ENCODE peak calls at places on chromosomes 6 and 20, in nine cellular contexts. A is A549, I is stomach, G is Peyer's patch, M is left ventricle myocardium inferior, Q is fibroblast of lung, Z is upper lobe of right lung, J is hepatocyte, E is astrocyte. O is an unnamed sample.

GRCh38 chr6:41229716-41230115 is 1.6 kb downstream of the TREML4 start:
- DNase-seq in A (no peak), Q (no peak), M (no peak), E (no peak), I (no peak), J (no peak), Z (no peak), G (no peak), O (no peak)

GRCh38 chr6:129776542-129776941 is 66.6 kb upstream of the ARHGAP18 start:
- DNase-seq in E (no peak), G (no peak), I (no peak), M (no peak), A (no peak), Z (no peak), J (no peak), Q (no peak), O (no peak)

GRCh38 chr6:89464295-89464694 is 31.3 kb downstream of the ANKRD6 start:
- DNase-seq in G (no peak), I (no peak), M (no peak), Q (no peak), A (no peak), J (no peak), E (no peak), Z (no peak), O (no peak)

GRCh38 chr20:49973964-49974363 is 8.8 kb upstream of the SNAI1 start:
- DNase-seq in G (no peak), A (no peak), J (no peak), M (no peak), E (no peak), I (no peak), Z (no peak), Q (no peak), O (no peak)

GRCh38 chr20:60236613-60237012 is 278.4 kb downstream of the CDH26 start:
- DNase-seq in E (no peak), A (no peak), I (no peak), Q (peak; percentile 18), M (no peak), J (no peak), Z (no peak), G (no peak), O (no peak)

GRCh38 chr6:43101497-43101896 is 25.4 kb downstream of the PTK7 start:
- DNase-seq in A (no peak), I (no peak), J (no peak), Q (peak; percentile 40), M (no peak), Z (no peak), G (no peak), E (no peak), O (no peak)

GRCh38 chr20:46081074-46081473 is 8.7 kb downstream of the NCOA5 start:
- DNase-seq in E (no peak), I (no peak), M (no peak), Q (no peak), G (no peak), J (no peak), A (no peak), Z (no peak), O (no peak)

GRCh38 chr6:69789573-69789972 is 7.2 kb downstream of the LMBRD1 start:
- DNase-seq in G (no peak), E (no peak), Z (no peak), J (no peak), M (no peak), I (no peak), A (no peak), Q (no peak), O (no peak)

GRCh38 chr6:137894779-137895385 is 27.8 kb downstream of the TNFAIP3 start:
- DNase-seq in A (no peak), Q (no peak), I (no peak), E (peak; percentile 41), M (no peak), G (no peak), Z (no peak), J (no peak), O (no peak)

GRCh38 chr6:109949281-109950065 is 28.6 kb upstream of the GPR6 start:
- DNase-seq in J (no peak), A (no peak), M (no peak), Z (no peak), I (no peak), G (no peak), Q (no peak), E (no peak), O (no peak)

GRCh38 chr6:110971458-110971857 is 10.4 kb upstream of the RPF2 start:
- DNase-seq in I (no peak), E (no peak), A (no peak), Q (no peak), Z (no peak), J (peak; percentile 22), M (no peak), G (no peak), O (no peak)

GRCh38 chr6:150312395-150312794 is 56.4 kb upstream of the IYD start:
- DNase-seq in A (no peak), E (no peak), I (no peak), J (no peak), G (no peak), Q (no peak), M (no peak), Z (no peak), O (no peak)

GRCh38 chr6:87436435-87436834 is 28.7 kb downstream of the CFAP206 start:
- DNase-seq in Z (no peak), E (peak; percentile 53), J (peak; percentile 84), Q (peak; percentile 75), I (peak; percentile 34), G (peak; percentile 63), M (no peak), A (peak; percentile 15), O (peak; percentile 62)

GRCh38 chr6:28710466-28711191 is 184.9 kb downstream of the GPX5 start:
- DNase-seq in I (no peak), Q (peak; percentile 15), A (peak; percentile 41), Z (no peak), J (peak; percentile 48), G (no peak), E (peak; percentile 47), M (no peak), O (no peak)

GRCh38 chr6:130913119-130913518 is 85.9 kb downstream of the SMLR1 start:
- DNase-seq in E (no peak), Q (no peak), J (no peak), M (no peak), A (no peak), I (no peak), Z (no peak), G (no peak), O (no peak)

GRCh38 chr20:41366546-41367392 is at the start of gene EMILIN3:
- DNase-seq in Q (no peak), E (no peak), G (no peak), A (no peak), J (peak; percentile 62), M (no peak), Z (no peak), I (no peak), O (no peak)

GRCh38 chr6:35090734-35091133 is 50.4 kb downstream of the TCP11 start:
- DNase-seq in M (no peak), Z (peak; percentile 55), J (peak; percentile 1), I (peak; percentile 20), Q (no peak), E (no peak), G (peak; percentile 27), A (no peak), O (no peak)

GRCh38 chr20:63064310-63064709 is 57.5 kb upstream of the BHLHE23 start:
- DNase-seq in Q (no peak), A (no peak), J (no peak), G (peak; percentile 26), E (no peak), I (no peak), Z (peak; percentile 40), M (peak; percentile 8), O (no peak)

GRCh38 chr20:48787861-48788375 is 39.9 kb downstream of the PREX1 start:
- DNase-seq in G (no peak), Z (peak; percentile 38), I (no peak), J (no peak), Q (peak; percentile 54), A (peak; percentile 29), E (peak; percentile 68), M (no peak), O (peak; percentile 55)

GRCh38 chr20:64006490-64006889 is 25.6 kb downstream of the PRPF6 start:
- DNase-seq in Q (no peak), Z (no peak), A (no peak), E (no peak), M (no peak), I (no peak), J (no peak), G (no peak), O (no peak)

GRCh38 chr6:166029506-166029905 is 138.1 kb downstream of the TBXT start:
- DNase-seq in I (no peak), E (no peak), G (no peak), Q (no peak), M (no peak), J (no peak), A (no peak), Z (no peak), O (no peak)

GRCh38 chr20:10558635-10559187 is 115.1 kb downstream of the JAG1 start:
- DNase-seq in M (no peak), Z (no peak), A (no peak), Q (peak; percentile 94), I (no peak), E (peak; percentile 99), G (no peak), J (no peak), O (peak; percentile 38)

GRCh38 chr20:4524307-4524706 is 197.4 kb upstream of the PRND start:
- DNase-seq in E (no peak), M (no peak), G (no peak), Q (no peak), J (no peak), I (no peak), Z (no peak), A (no peak), O (no peak)
- TF ChIP-seq CTCF in E (no peak), M (no peak), G (no peak), Q (no peak), J (no peak), I (no peak), Z (no peak), A (no peak), O (no peak)

GRCh38 chr6:36691612-36692011 is 6.0 kb upstream of the RAB44 start:
- DNase-seq in A (no peak), Q (no peak), Z (no peak), I (no peak), M (no peak), E (no peak), J (no peak), G (peak; percentile 43), O (no peak)
- H3K27ac ChIP-seq in A (no peak overlapping the region), Q (no peak overlapping the region), Z (no peak overlapping the region), I (no peak overlapping the region), M (no peak overlapping the region), E (no peak overlapping the region), J (no peak overlapping the region), G (no peak overlapping the region), O (peak overlapping the region; percentile 95)

GRCh38 chr6:154623391-154623790 is 109.8 kb upstream of the SCAF8 start:
- DNase-seq in M (no peak), Q (no peak), J (no peak), Z (no peak), I (no peak), A (no peak), E (no peak), G (no peak), O (no peak)
- TF ChIP-seq CTCF in M (no peak), Q (no peak), J (no peak), Z (no peak), I (no peak), A (no peak), E (no peak), G (no peak), O (no peak)

DNA sequence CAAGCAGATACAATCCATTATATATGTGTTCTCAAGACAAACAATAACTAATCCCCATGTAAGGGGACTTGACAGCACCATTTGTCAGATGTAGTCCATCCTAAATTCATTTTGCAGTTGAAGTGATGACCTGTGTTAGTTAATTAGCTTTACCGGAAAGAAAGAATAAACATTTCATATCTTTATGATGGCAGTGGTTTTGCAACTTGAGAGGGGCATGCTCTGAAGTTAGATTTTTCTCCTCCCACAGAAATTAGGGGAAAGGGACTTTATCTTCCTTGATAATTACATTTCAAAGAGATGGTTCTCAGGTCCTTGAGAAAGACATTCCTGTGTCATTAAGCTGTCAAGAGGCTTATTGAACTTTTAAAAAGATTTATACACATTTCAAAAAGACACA is 1588.1 kb downstream of the GRIK2 start:
- DNase-seq in I (no peak), J (no peak), G (no peak), Z (no peak), Q (no peak), M (no peak), E (no peak), A (no peak), O (no peak)
- H3K27ac ChIP-seq in I (no peak overlapping the region), J (no peak overlapping the region), G (no peak overlapping the region), Z (no peak overlapping the region), Q (no peak overlapping the region), M (no peak overlapping the region), E (no peak overlapping the region), A (no peak overlapping the region), O (no peak overlapping the region)